ENCODE peak calls at places on chromosomes 2 and 18, in four cellular contexts. P, K, U and E are unnamed samples. For H3K4me1, H3K9me3 and H3K36me3, the result is how much of the 10 kb centered on the place peaks cover.

GRCh38 chr2:53969285-53970094 is 1.3 kb downstream of the PSME4 start:
- DNase-seq in P (no peak), K (no peak), U (no peak), E (peak)

GRCh38 chr18:54878057-54878661 is 49.9 kb downstream of the RAB27B start:
- DNase-seq in P (no peak), K (no peak), U (no peak), E (no peak)

GRCh38 chr2:22153974-22154373 is 1030.2 kb downstream of the TDRD15 start:
- DNase-seq in P (no peak), K (no peak), U (no peak), E (no peak)

GRCh38 chr2:25672500-25673169 is 742 bp downstream of the DTNB start:
- DNase-seq in P (peak), K (peak), U (no peak), E (peak)

GRCh38 chr18:63046375-63046774 is 273.2 kb downstream of the BCL2 start:
- DNase-seq in P (no peak), K (no peak), U (no peak), E (no peak)

GRCh38 chr2:217846321-217846743 is 156.5 kb downstream of the TNS1 start:
- DNase-seq in P (peak), K (no peak), U (no peak), E (no peak)

GRCh38 chr2:172094319-172095145 is 8.2 kb downstream of the DLX2 start:
- DNase-seq in P (no peak), K (no peak), U (no peak), E (peak)

GRCh38 chr2:129901754-129902415 is 77.6 kb upstream of the RAB6C start:
- DNase-seq in P (peak), K (no peak), U (no peak), E (no peak)

GRCh38 chr2:216501854-216502253 is 3.2 kb downstream of the RPL37A start:
- DNase-seq in P (no peak), K (no peak), U (no peak), E (no peak)

GRCh38 chr18:7677001-7677400 is 109.9 kb downstream of the PTPRM start:
- DNase-seq in P (no peak), K (no peak), U (no peak), E (no peak)

GRCh38 chr18:35808796-35809195 is 163.7 kb upstream of the RMP24 start:
- DNase-seq in P (no peak), K (no peak), U (no peak), E (no peak)

GRCh38 chr2:24365051-24365450 is 4.7 kb upstream of the ITSN2 start:
- DNase-seq in P (peak), K (no peak), U (no peak), E (no peak)

GRCh38 chr2:84424152-84424551 is 34.9 kb downstream of the SUCLG1 start:
- DNase-seq in P (no peak), K (no peak), U (no peak), E (no peak)

GRCh38 chr18:57441395-57441794 is 6.2 kb downstream of the ONECUT2 start:
- DNase-seq in P (no peak), K (no peak), U (no peak), E (no peak)

GRCh38 chr2:238646281-238646680 is 201.6 kb upstream of the TWIST2 start:
- DNase-seq in P (no peak), K (no peak), U (no peak), E (no peak)

GRCh38 chr2:96489673-96490072 is 15.5 kb downstream of the NEURL3 start:
- DNase-seq in P (no peak), K (no peak), U (no peak), E (no peak)

GRCh38 chr2:2060431-2060830 is 270.6 kb downstream of the MYT1L start:
- DNase-seq in P (no peak), K (no peak), U (no peak), E (no peak)
- H3K4me1 ChIP-seq in P (under half), K (under half), U (under half), E (under half)

DNA sequence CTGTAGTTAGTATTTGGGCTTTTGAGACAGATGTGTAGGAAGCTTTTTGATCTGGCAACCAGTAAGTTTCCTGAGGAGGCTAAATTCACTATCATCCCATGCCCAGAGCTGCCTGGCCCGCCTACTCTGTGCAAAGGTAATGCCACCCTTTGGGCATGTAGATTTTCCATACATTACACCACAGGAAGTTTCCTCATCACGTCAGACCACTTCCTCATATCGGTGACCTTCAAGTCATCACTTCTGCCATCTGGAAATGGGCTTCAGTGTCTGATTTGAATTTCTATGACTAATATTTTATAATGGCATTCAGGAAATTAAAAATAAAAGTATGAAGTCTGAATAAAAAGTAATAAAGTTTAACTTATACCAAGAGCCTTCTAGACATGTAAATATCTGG is 825.4 kb downstream of the DCDC2C start:
- DNase-seq in P (no peak), K (no peak), U (no peak), E (no peak)
- H3K9me3 ChIP-seq in P (under half), K (under half), U (under half), E (under half)

GRCh38 chr2:144516417-144516980 is 3.4 kb downstream of the ZEB2 start:
- DNase-seq in P (no peak), K (no peak), U (no peak), E (no peak)
- H3K36me3 ChIP-seq in P (under half), K (under half), U (under half), E (under half)

GRCh38 chr2:9108210-9108967 is 98.2 kb upstream of the ASAP2 start:
- DNase-seq in P (no peak), K (no peak), U (no peak), E (no peak)

GRCh38 chr2:9112079-9112721 is 94.4 kb upstream of the ASAP2 start:
- DNase-seq in P (peak), K (no peak), U (no peak), E (no peak)

GRCh38 chr2:9110346-9110884 is 96.2 kb upstream of the ASAP2 start:
- DNase-seq in P (no peak), K (no peak), U (no peak), E (no peak)

GRCh38 chr2:9110893-9111569 is 95.6 kb upstream of the ASAP2 start:
- DNase-seq in P (no peak), K (no peak), U (peak), E (peak)

GRCh38 chr2:9109871-9110270 is 96.7 kb upstream of the ASAP2 start:
- DNase-seq in P (no peak), K (no peak), U (no peak), E (no peak)
- H3K4me1 ChIP-seq in P (under half), K (under half), U (under half), E (under half)